ENCODE peak calls at places on chromosomes 12 and 14, in nine cellular contexts. T, M, Q, P, X, Y, G, D and V are unnamed samples. For H3K9me3, the result is how much of the 10 kb centered on the place peaks cover.

GRCh38 chr14:76812093-76812421 is 625 bp downstream of the ANGEL1 start:
- DNase-seq in T (no peak), M (no peak), Q (no peak), P (peak), X (no peak), Y (no peak), G (no peak), D (no peak), V (no peak)

GRCh38 chr12:18461738-18462137 is 200.4 kb downstream of the PIK3C2G start:
- DNase-seq in T (no peak), M (no peak), Q (peak), P (no peak), X (no peak), Y (no peak), G (no peak), D (no peak), V (no peak)

GRCh38 chr12:58541300-58541690 is 379.0 kb downstream of the LRIG3 start:
- DNase-seq in T (no peak), M (no peak), Q (peak), P (no peak), X (no peak), Y (peak), G (no peak), D (peak), V (no peak)

GRCh38 chr12:59357811-59358210 is 238.0 kb upstream of the SLC16A7 start:
- DNase-seq in T (no peak), M (no peak), Q (no peak), P (no peak), X (no peak), Y (no peak), G (peak), D (peak), V (no peak)

GRCh38 chr14:56774503-56774902 is 35.8 kb downstream of the OTX2 start:
- DNase-seq in T (no peak), M (no peak), Q (no peak), P (no peak), X (no peak), Y (no peak), G (peak), D (no peak), V (no peak)

GRCh38 chr14:92546347-92547053 is 32.9 kb downstream of the RIN3 start:
- DNase-seq in T (no peak), M (no peak), Q (peak), P (no peak), X (no peak), Y (peak), G (no peak), D (peak), V (no peak)

GRCh38 chr14:52876806-52877205 is 74.0 kb downstream of the FERMT2 start:
- DNase-seq in T (no peak), M (no peak), Q (no peak), P (no peak), X (no peak), Y (no peak), G (no peak), D (no peak), V (no peak)

GRCh38 chr12:130711751-130712150 is 4.3 kb downstream of the RIMBP2 start:
- DNase-seq in T (no peak), M (no peak), Q (no peak), P (no peak), X (no peak), Y (no peak), G (no peak), D (no peak), V (no peak)

GRCh38 chr14:88044129-88044727 is 39.3 kb downstream of the GPR65 start:
- DNase-seq in T (no peak), M (no peak), Q (no peak), P (no peak), X (no peak), Y (no peak), G (no peak), D (no peak), V (no peak)

GRCh38 chr12:94616217-94616729 is 34.1 kb downstream of the TMCC3 start:
- DNase-seq in T (no peak), M (no peak), Q (peak), P (no peak), X (no peak), Y (no peak), G (no peak), D (no peak), V (no peak)

GRCh38 chr12:90497923-90498545 is 456.9 kb downstream of the CCER1 start:
- DNase-seq in T (no peak), M (no peak), Q (no peak), P (no peak), X (no peak), Y (no peak), G (no peak), D (no peak), V (no peak)

GRCh38 chr12:112035219-112035765 is 22.1 kb downstream of the ERP29 start:
- DNase-seq in T (no peak), M (no peak), Q (no peak), P (no peak), X (no peak), Y (no peak), G (no peak), D (no peak), V (no peak)

GRCh38 chr14:103552811-103553210 is 9.6 kb downstream of the BAG5 start:
- DNase-seq in T (no peak), M (no peak), Q (no peak), P (no peak), X (no peak), Y (no peak), G (no peak), D (no peak), V (no peak)

GRCh38 chr14:105301103-105301914 is 508 bp upstream of the BRF1 start:
- DNase-seq in T (peak), M (peak), Q (peak), P (peak), X (peak), Y (peak), G (peak), D (peak), V (peak)

GRCh38 chr12:75831413-75831812 is 200.2 kb downstream of the PHLDA1 start:
- DNase-seq in T (no peak), M (no peak), Q (peak), P (no peak), X (no peak), Y (no peak), G (no peak), D (peak), V (no peak)

GRCh38 chr12:104213952-104214351 is 1.6 kb upstream of the TXNRD1 start:
- DNase-seq in T (no peak), M (no peak), Q (peak), P (no peak), X (no peak), Y (peak), G (no peak), D (peak), V (no peak)

GRCh38 chr14:105501504-105502291 is 10.7 kb downstream of the TEDC1 start:
- DNase-seq in T (no peak), M (no peak), Q (no peak), P (peak), X (no peak), Y (no peak), G (no peak), D (no peak), V (no peak)

GRCh38 chr12:19284658-19285057 is 154.6 kb upstream of the AEBP2 start:
- DNase-seq in T (no peak), M (no peak), Q (no peak), P (no peak), X (no peak), Y (no peak), G (no peak), D (no peak), V (no peak)

GRCh38 chr14:64303471-64303917 is 9.3 kb upstream of the ESR2 start:
- DNase-seq in T (no peak), M (no peak), Q (peak), P (no peak), X (no peak), Y (peak), G (no peak), D (peak), V (no peak)

GRCh38 chr14:67999290-67999689 is 179.7 kb downstream of the RAD51B start:
- DNase-seq in T (no peak), M (no peak), Q (no peak), P (no peak), X (no peak), Y (peak), G (no peak), D (peak), V (no peak)
- H3K9me3 ChIP-seq in T (under half), M (under half), Q (under half), P (under half), X (under half), Y (under half), G (under half), D (under half), V (under half)

GRCh38 chr14:85316701-85317100 is 213.2 kb upstream of the FLRT2 start:
- DNase-seq in T (no peak), M (no peak), Q (no peak), P (no peak), X (no peak), Y (peak), G (no peak), D (peak), V (no peak)
- H3K9me3 ChIP-seq in T (under half), M (under half), Q (under half), P (under half), X (under half), Y (under half), G (under half), D (under half), V (under half)

DNA sequence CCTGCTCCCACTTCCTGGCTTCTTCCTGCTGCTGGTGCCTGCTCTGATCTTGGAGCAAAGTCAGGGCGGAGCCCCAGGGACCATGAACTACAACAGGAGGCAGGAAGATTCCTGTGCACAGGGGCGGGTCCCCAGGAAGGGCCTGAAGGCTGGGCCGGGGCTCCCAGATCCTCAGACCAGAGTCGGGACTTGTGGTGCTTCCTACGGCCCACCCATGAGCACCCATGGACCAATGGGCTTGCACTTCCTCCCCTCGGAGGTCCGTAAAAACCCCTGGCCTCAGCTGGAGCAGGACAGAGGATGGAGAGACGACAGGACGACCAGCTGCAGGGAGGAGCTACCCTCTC is 1287.1 kb downstream of the TMEM121 start:
- DNase-seq in T (no peak), M (no peak), Q (no peak), P (no peak), X (no peak), Y (no peak), G (no peak), D (no peak), V (no peak)
- H3K9me3 ChIP-seq in T (under half), M (under half), Q (under half), P (under half), X (under half), Y (under half), G (under half), D (under half), V (under half)

GRCh38 chr12:56866493-56866892 is 67.7 kb downstream of the SDR9C7 start:
- DNase-seq in T (no peak), M (no peak), Q (no peak), P (no peak), X (no peak), Y (no peak), G (no peak), D (no peak), V (no peak)
- H3K9me3 ChIP-seq in T (under half), M (under half), Q (under half), P (half or more), X (under half), Y (half or more), G (under half), D (under half), V (under half)

DNA sequence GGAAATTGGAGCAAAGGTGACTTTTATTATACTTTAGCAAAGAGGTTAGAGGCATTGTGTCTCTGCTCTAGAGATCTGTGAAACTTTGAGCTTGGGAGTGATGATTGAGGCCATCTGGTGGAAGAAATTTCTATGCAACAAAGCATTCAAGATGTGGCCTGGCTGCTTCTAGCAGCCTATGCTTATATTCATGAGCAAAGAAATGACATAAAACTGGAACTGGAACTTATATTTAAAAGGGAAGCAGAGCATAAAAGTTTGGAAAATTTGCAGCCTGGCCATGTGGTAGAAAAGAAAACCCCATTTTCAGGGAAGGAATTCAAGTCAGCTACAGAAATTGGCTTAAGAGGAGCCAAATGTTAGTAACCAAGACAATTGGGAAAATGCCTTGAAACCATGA is 70.4 kb downstream of the SDR9C7 start:
- DNase-seq in T (no peak), M (no peak), Q (no peak), P (no peak), X (no peak), Y (no peak), G (no peak), D (no peak), V (no peak)
- H3K9me3 ChIP-seq in T (under half), M (under half), Q (under half), P (half or more), X (half or more), Y (half or more), G (under half), D (under half), V (under half)

DNA sequence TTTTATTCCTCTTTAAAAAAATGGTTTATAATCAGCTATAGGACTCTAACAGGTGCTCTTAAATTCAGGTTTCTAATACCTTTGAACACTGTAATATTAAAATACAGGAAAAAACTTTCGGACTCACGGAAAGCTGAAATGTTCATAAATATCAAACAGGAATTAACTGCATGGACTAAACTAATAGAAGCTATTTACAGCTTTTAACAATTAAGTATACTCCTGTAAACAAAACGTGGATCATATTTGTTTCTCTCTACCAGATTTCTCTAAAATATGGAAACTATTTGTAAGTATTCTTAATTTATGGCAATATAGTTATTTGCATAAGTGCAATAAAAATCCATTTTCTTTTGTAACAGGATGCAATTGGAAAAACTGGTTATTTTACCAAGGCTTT is 108.9 kb upstream of the RESF1 start:
- DNase-seq in T (no peak), M (no peak), Q (peak), P (no peak), X (no peak), Y (no peak), G (no peak), D (no peak), V (no peak)
- H3K9me3 ChIP-seq in T (under half), M (under half), Q (under half), P (under half), X (under half), Y (half or more), G (under half), D (under half), V (under half)

GRCh38 chr12:133190176-133190575 is 8.9 kb downstream of the ZNF268 start:
- DNase-seq in T (no peak), M (no peak), Q (no peak), P (no peak), X (no peak), Y (no peak), G (no peak), D (no peak), V (no peak)
- H3K9me3 ChIP-seq in T (under half), M (under half), Q (under half), P (half or more), X (half or more), Y (half or more), G (under half), D (half or more), V (under half)

GRCh38 chr14:42421377-42422078 is 814.9 kb downstream of the LRFN5 start:
- DNase-seq in T (no peak), M (no peak), Q (no peak), P (no peak), X (no peak), Y (no peak), G (no peak), D (no peak), V (no peak)
- H3K9me3 ChIP-seq in T (under half), M (under half), Q (under half), P (under half), X (under half), Y (under half), G (under half), D (under half), V (under half)

GRCh38 chr12:88844426-88844825 is 264.2 kb upstream of the KITLG start:
- DNase-seq in T (no peak), M (no peak), Q (no peak), P (no peak), X (no peak), Y (no peak), G (no peak), D (no peak), V (peak)
- H3K9me3 ChIP-seq in T (under half), M (under half), Q (under half), P (under half), X (under half), Y (under half), G (under half), D (under half), V (under half)